ENCODE peak calls at places on chromosomes 11 and 22, in nine cellular contexts. O, E, I, H, F, T, L, G and X are unnamed samples.

GRCh38 chr22:26461188-26461810 is 22.3 kb downstream of the HPS4 start:
- DNase-seq in O (no peak), E (no peak), I (no peak), H (no peak), F (peak; percentile 52), T (no peak), L (peak; percentile 18), G (peak; percentile 56), X (peak; percentile 28)

GRCh38 chr11:71339178-71339881 is 87.0 kb upstream of the SHANK2 start:
- DNase-seq in O (no peak), E (no peak), I (no peak), H (no peak), F (no peak), T (no peak), L (no peak), G (no peak), X (no peak)

GRCh38 chr11:9753031-9753430 is 89.2 kb downstream of the SWAP70 start:
- DNase-seq in O (no peak), E (no peak), I (no peak), H (no peak), F (no peak), T (no peak), L (no peak), G (peak; percentile 39), X (no peak)

GRCh38 chr11:73236879-73237278 is 18.8 kb downstream of the P2RY2 start:
- DNase-seq in O (no peak), E (no peak), I (no peak), H (no peak), F (peak; percentile 54), T (no peak), L (peak; percentile 39), G (peak; percentile 67), X (no peak)

GRCh38 chr22:31329029-31329428 is 17.1 kb downstream of the PATZ1 start:
- DNase-seq in O (no peak), E (no peak), I (no peak), H (no peak), F (no peak), T (no peak), L (no peak), G (no peak), X (no peak)

GRCh38 chr11:75771646-75772410 is 3.2 kb downstream of the DGAT2 start:
- DNase-seq in O (no peak), E (no peak), I (no peak), H (no peak), F (no peak), T (no peak), L (no peak), G (no peak), X (no peak)

GRCh38 chr11:1177020-1177770 is 19.4 kb downstream of the MUC5AC start:
- DNase-seq in O (no peak), E (no peak), I (no peak), H (no peak), F (no peak), T (no peak), L (no peak), G (no peak), X (no peak)

GRCh38 chr11:110763249-110764011 is 51.2 kb upstream of the ARHGAP20 start:
- DNase-seq in O (no peak), E (peak; percentile 33), I (no peak), H (no peak), F (no peak), T (no peak), L (no peak), G (no peak), X (peak; percentile 3)

GRCh38 chr11:35327829-35328228 is 91.5 kb downstream of the SLC1A2 start:
- DNase-seq in O (no peak), E (no peak), I (no peak), H (no peak), F (no peak), T (no peak), L (no peak), G (no peak), X (no peak)

GRCh38 chr22:21755855-21756284 is 20.3 kb upstream of the YPEL1 start:
- DNase-seq in O (no peak), E (no peak), I (no peak), H (no peak), F (peak; percentile 98), T (no peak), L (no peak), G (no peak), X (no peak)

GRCh38 chr11:12725047-12725862 is 51.0 kb downstream of the TEAD1 start:
- DNase-seq in O (no peak), E (no peak), I (no peak), H (no peak), F (no peak), T (no peak), L (no peak), G (no peak), X (no peak)

GRCh38 chr11:69889400-69890372 is 70.5 kb upstream of the FGF3 start:
- DNase-seq in O (no peak), E (no peak), I (no peak), H (no peak), F (no peak), T (no peak), L (no peak), G (no peak), X (no peak)

GRCh38 chr22:48981671-48982070 is 846.0 kb downstream of the BRD1 start:
- DNase-seq in O (no peak), E (no peak), I (no peak), H (no peak), F (no peak), T (no peak), L (no peak), G (no peak), X (no peak)

GRCh38 chr11:568306-569259 is 7.7 kb upstream of the PHRF1 start:
- DNase-seq in O (peak; percentile 91), E (peak; percentile 73), I (peak; percentile 82), H (peak; percentile 94), F (peak; percentile 89), T (peak; percentile 87), L (peak; percentile 76), G (peak; percentile 94), X (peak; percentile 95)

GRCh38 chr11:10255388-10256125 is 38.5 kb downstream of the SBF2 start:
- DNase-seq in O (no peak), E (no peak), I (no peak), H (no peak), F (no peak), T (no peak), L (no peak), G (no peak), X (no peak)

GRCh38 chr11:65978391-65979238 is 17.1 kb downstream of the SART1 start:
- DNase-seq in O (no peak), E (no peak), I (no peak), H (no peak), F (no peak), T (no peak), L (no peak), G (no peak), X (no peak)

GRCh38 chr11:119905162-119905561 is 176.2 kb upstream of the NECTIN1 start:
- DNase-seq in O (no peak), E (peak; percentile 31), I (no peak), H (no peak), F (no peak), T (no peak), L (no peak), G (no peak), X (no peak)

GRCh38 chr22:22226448-22227187 is 18.0 kb upstream of the VPREB1 start:
- DNase-seq in O (no peak), E (peak; percentile 47), I (no peak), H (no peak), F (no peak), T (no peak), L (no peak), G (no peak), X (no peak)

GRCh38 chr11:47469411-47470179 is 20.7 kb upstream of the RAPSN start:
- DNase-seq in O (no peak), E (no peak), I (no peak), H (no peak), F (no peak), T (no peak), L (no peak), G (no peak), X (no peak)

GRCh38 chr11:45289369-45289768 is 3.2 kb upstream of the SYT13 start:
- DNase-seq in O (no peak), E (no peak), I (no peak), H (no peak), F (no peak), T (no peak), L (no peak), G (no peak), X (no peak)

GRCh38 chr22:50361688-50362087 is 18.6 kb downstream of the PPP6R2 start:
- DNase-seq in O (no peak), E (no peak), I (no peak), H (no peak), F (no peak), T (no peak), L (no peak), G (peak; percentile 69), X (no peak)

GRCh38 chr11:38323961-38324761 is 1726.1 kb upstream of the RAG2 start:
- DNase-seq in O (no peak), E (no peak), I (no peak), H (no peak), F (no peak), T (no peak), L (no peak), G (no peak), X (no peak)

GRCh38 chr11:60700689-60701508 is 1.5 kb downstream of the MS4A8 start:
- DNase-seq in O (no peak), E (no peak), I (no peak), H (no peak), F (peak; percentile 43), T (no peak), L (peak; percentile 35), G (peak; percentile 12), X (peak; percentile 76)

GRCh38 chr11:86793307-86793706 is 7.0 kb upstream of the PRSS23 start:
- DNase-seq in O (no peak), E (no peak), I (no peak), H (no peak), F (no peak), T (no peak), L (no peak), G (no peak), X (no peak)

GRCh38 chr22:36445158-36445668 is 36.2 kb downstream of the TXN2 start:
- DNase-seq in O (no peak), E (no peak), I (no peak), H (no peak), F (no peak), T (no peak), L (no peak), G (no peak), X (no peak)

GRCh38 chr11:34938621-34939020 is 22.2 kb downstream of the PDHX start:
- DNase-seq in O (no peak), E (no peak), I (no peak), H (no peak), F (no peak), T (no peak), L (no peak), G (no peak), X (no peak)